ENCODE peak calls at places on chromosomes 16 and 17, in seven cellular contexts. R, S, M, P, J, L and X are unnamed samples.

GRCh38 chr16:21070564-21070963 is 80.1 kb downstream of the DNAH3 start:
- DNase-seq in R (no peak), S (no peak), M (no peak), P (no peak), J (no peak), L (no peak), X (no peak)

GRCh38 chr17:57102122-57102521 is 17.1 kb downstream of the AKAP1 start:
- DNase-seq in R (no peak), S (no peak), M (no peak), P (no peak), J (no peak), L (no peak), X (no peak)

GRCh38 chr17:19020016-19020415 is 15.5 kb upstream of the FAM83G start:
- DNase-seq in R (no peak), S (peak), M (no peak), P (no peak), J (no peak), L (no peak), X (no peak)

GRCh38 chr17:21194688-21195087 is 19.3 kb downstream of the TMEM11 start:
- DNase-seq in R (no peak), S (no peak), M (no peak), P (peak), J (peak), L (peak), X (no peak)

GRCh38 chr16:67055712-67056487 is 27.0 kb downstream of the CBFB start:
- DNase-seq in R (peak), S (no peak), M (no peak), P (no peak), J (peak), L (peak), X (no peak)

GRCh38 chr16:83606486-83607030 is 201.2 kb upstream of the HSBP1 start:
- DNase-seq in R (no peak), S (no peak), M (no peak), P (no peak), J (no peak), L (no peak), X (peak)

GRCh38 chr16:3152022-3152272 is 17.1 kb downstream of the ZNF213 start:
- DNase-seq in R (no peak), S (no peak), M (no peak), P (no peak), J (no peak), L (no peak), X (no peak)

GRCh38 chr17:34571428-34572130 is 7.8 kb upstream of the TMEM132E start:
- DNase-seq in R (no peak), S (no peak), M (no peak), P (no peak), J (no peak), L (no peak), X (no peak)

GRCh38 chr17:75228305-75228704 is 22.8 kb downstream of the NUP85 start:
- DNase-seq in R (no peak), S (no peak), M (no peak), P (no peak), J (peak), L (no peak), X (no peak)

GRCh38 chr16:55942821-55943220 is 67.6 kb upstream of the CES5A start:
- DNase-seq in R (no peak), S (no peak), M (no peak), P (no peak), J (no peak), L (no peak), X (no peak)

GRCh38 chr16:17445421-17445820 is 25.3 kb downstream of the XYLT1 start:
- DNase-seq in R (no peak), S (no peak), M (no peak), P (no peak), J (no peak), L (no peak), X (no peak)

GRCh38 chr17:42409467-42410351 is 13.3 kb downstream of the CAVIN1 start:
- DNase-seq in R (peak), S (peak), M (peak), P (no peak), J (peak), L (peak), X (no peak)

GRCh38 chr17:76887809-76888208 is 19.6 kb downstream of the MGAT5B start:
- DNase-seq in R (no peak), S (no peak), M (no peak), P (no peak), J (no peak), L (no peak), X (no peak)

GRCh38 chr16:6571044-6571443 is 761.6 kb upstream of the RBFOX1 start:
- DNase-seq in R (no peak), S (no peak), M (no peak), P (no peak), J (no peak), L (no peak), X (no peak)

GRCh38 chr17:38564869-38565268 is 40.9 kb downstream of the SRCIN1 start:
- DNase-seq in R (no peak), S (no peak), M (no peak), P (no peak), J (no peak), L (no peak), X (no peak)

GRCh38 chr17:9356488-9356911 is 219.1 kb downstream of the STX8 start:
- DNase-seq in R (no peak), S (no peak), M (no peak), P (peak), J (no peak), L (peak), X (no peak)

GRCh38 chr16:55490301-55490700 is 11.3 kb downstream of the MMP2 start:
- DNase-seq in R (no peak), S (no peak), M (no peak), P (no peak), J (no peak), L (no peak), X (no peak)

GRCh38 chr17:75590314-75590761 is 2.7 kb downstream of the MYO15B start:
- DNase-seq in R (no peak), S (no peak), M (no peak), P (no peak), J (no peak), L (no peak), X (no peak)

GRCh38 chr17:52419256-52419655 is 260.7 kb upstream of the CA10 start:
- DNase-seq in R (no peak), S (no peak), M (no peak), P (no peak), J (no peak), L (no peak), X (no peak)

GRCh38 chr17:6381052-6381451 is 53.9 kb downstream of the AIPL1 start:
- DNase-seq in R (no peak), S (no peak), M (no peak), P (no peak), J (no peak), L (no peak), X (no peak)

GRCh38 chr17:19650826-19651225 is 2.3 kb downstream of the ALDH3A2 start:
- DNase-seq in R (no peak), S (no peak), M (no peak), P (no peak), J (no peak), L (peak), X (no peak)

GRCh38 chr16:85169333-85170065 is 57.2 kb upstream of the CIBAR2 start:
- DNase-seq in R (no peak), S (no peak), M (no peak), P (no peak), J (peak), L (peak), X (no peak)

GRCh38 chr17:17897442-17897841 is 60.7 kb upstream of the SREBF1 start:
- DNase-seq in R (no peak), S (no peak), M (no peak), P (no peak), J (no peak), L (no peak), X (no peak)

GRCh38 chr16:69563605-69564580 is 1.9 kb upstream of the NFAT5 start:
- DNase-seq in R (no peak), S (no peak), M (no peak), P (no peak), J (peak), L (peak), X (no peak)

GRCh38 chr16:84599528-84600202 is 18.2 kb downstream of the COTL1 start:
- DNase-seq in R (no peak), S (no peak), M (no peak), P (peak), J (peak), L (peak), X (peak)

GRCh38 chr17:76585649-76586593 is at the start of gene ST6GALNAC2:
- DNase-seq in R (no peak), S (no peak), M (no peak), P (peak), J (peak), L (peak), X (peak)

GRCh38 chr16:73054732-73055481 is 7.0 kb upstream of the ZFHX3 start:
- DNase-seq in R (no peak), S (no peak), M (no peak), P (no peak), J (peak), L (peak), X (no peak)

GRCh38 chr17:58339775-58340622 is 11.4 kb upstream of the TSPOAP1 start:
- DNase-seq in R (no peak), S (no peak), M (no peak), P (no peak), J (no peak), L (no peak), X (no peak)

GRCh38 chr16:3938843-3939624 is 58.5 kb upstream of the CREBBP start:
- DNase-seq in R (no peak), S (peak), M (no peak), P (peak), J (peak), L (peak), X (peak)

GRCh38 chr16:14232106-14232890 is 161.2 kb downstream of the MRTFB start:
- DNase-seq in R (no peak), S (no peak), M (no peak), P (no peak), J (peak), L (no peak), X (no peak)

GRCh38 chr16:14392960-14393359 is 237.1 kb downstream of the PARN start:
- DNase-seq in R (no peak), S (no peak), M (no peak), P (no peak), J (no peak), L (no peak), X (no peak)

GRCh38 chr17:68302066-68302564 is 10.8 kb downstream of the ARSG start:
- DNase-seq in R (no peak), S (no peak), M (no peak), P (no peak), J (peak), L (no peak), X (no peak)

GRCh38 chr17:624341-624860 is 90.2 kb downstream of the VPS53 start:
- DNase-seq in R (no peak), S (no peak), M (no peak), P (no peak), J (peak), L (no peak), X (no peak)

GRCh38 chr17:48522031-48522593 is 8.7 kb downstream of the HOXB1 start:
- DNase-seq in R (no peak), S (no peak), M (no peak), P (no peak), J (no peak), L (no peak), X (no peak)

GRCh38 chr17:48519427-48519826 is 11.4 kb downstream of the HOXB1 start:
- DNase-seq in R (no peak), S (no peak), M (no peak), P (no peak), J (no peak), L (no peak), X (no peak)

GRCh38 chr17:48520631-48521045 is 10.2 kb downstream of the HOXB1 start:
- DNase-seq in R (no peak), S (no peak), M (no peak), P (no peak), J (no peak), L (no peak), X (no peak)

GRCh38 chr17:48526986-48527741 is 3.6 kb downstream of the HOXB1 start:
- DNase-seq in R (no peak), S (peak), M (no peak), P (no peak), J (no peak), L (no peak), X (no peak)

DNA sequence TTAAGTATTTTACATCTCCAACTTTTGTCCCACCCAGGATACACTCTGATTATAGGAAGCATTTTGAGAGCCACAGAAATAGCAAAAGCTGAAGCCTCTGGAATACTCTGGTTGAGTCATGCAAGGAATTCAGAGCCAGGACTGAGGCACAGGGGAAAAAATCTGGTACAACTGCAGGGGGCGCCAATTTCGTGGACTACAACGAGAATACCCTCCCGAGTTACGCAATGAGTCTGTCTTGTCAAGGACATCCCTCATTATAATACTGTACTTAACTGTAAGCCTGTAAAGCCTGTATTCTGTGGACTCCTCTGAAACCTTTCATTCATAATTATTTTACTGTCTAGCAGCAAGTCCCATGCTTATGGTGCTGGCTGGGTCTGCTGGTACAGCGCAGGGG is 7.8 kb downstream of the HOXB1 start:
- DNase-seq in R (no peak), S (no peak), M (no peak), P (no peak), J (no peak), L (no peak), X (no peak)
- TF ChIP-seq CTCF in R (peak), S (no peak), M (no peak), P (no peak), J (peak), L (no peak), X (no peak)

GRCh38 chr16:74768239-74768638 is 6.4 kb downstream of the FA2H start:
- DNase-seq in R (no peak), S (no peak), M (no peak), P (no peak), J (no peak), L (no peak), X (no peak)

GRCh38 chr16:74769791-74770190 is 4.8 kb downstream of the FA2H start:
- DNase-seq in R (no peak), S (no peak), M (no peak), P (no peak), J (no peak), L (no peak), X (no peak)

GRCh38 chr16:74770826-74771526 is 3.6 kb downstream of the FA2H start:
- DNase-seq in R (no peak), S (no peak), M (no peak), P (no peak), J (no peak), L (no peak), X (no peak)

GRCh38 chr16:74767749-74768148 is 6.9 kb downstream of the FA2H start:
- DNase-seq in R (no peak), S (no peak), M (no peak), P (no peak), J (no peak), L (no peak), X (no peak)

DNA sequence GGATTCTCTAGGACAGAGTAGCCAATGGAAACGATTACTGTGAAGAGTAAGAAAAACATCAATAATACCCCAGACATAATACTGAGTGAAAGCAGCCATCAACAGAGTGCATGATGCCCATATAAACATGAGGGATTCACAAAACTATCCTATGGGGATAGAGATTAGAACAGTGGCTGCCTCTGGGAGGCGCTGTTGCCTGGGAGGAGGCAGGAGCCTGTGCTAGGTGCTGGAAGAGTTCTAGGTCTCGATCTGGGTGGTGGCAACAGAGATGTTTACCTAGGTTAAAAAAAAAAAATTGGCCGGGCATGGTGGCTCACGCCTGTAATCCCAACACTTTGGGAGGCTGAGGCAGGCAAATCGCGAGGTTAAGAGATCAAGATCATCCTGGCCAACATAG is 7.9 kb downstream of the FA2H start:
- DNase-seq in R (no peak), S (no peak), M (no peak), P (no peak), J (no peak), L (no peak), X (no peak)
- TF ChIP-seq CTCF in R (peak), S (no peak), M (no peak), P (no peak), J (no peak), L (no peak), X (no peak)

GRCh38 chr17:45200701-45201100 is 21.0 kb upstream of the FMNL1 start:
- DNase-seq in R (no peak), S (no peak), M (no peak), P (no peak), J (no peak), L (peak), X (no peak)
- TF ChIP-seq CTCF in R (no peak), S (no peak), M (no peak), P (no peak), J (no peak), L (no peak), X (no peak)

GRCh38 chr16:87086575-87086974 is 230.6 kb downstream of the C16orf95 start:
- DNase-seq in R (peak), S (no peak), M (no peak), P (no peak), J (peak), L (no peak), X (no peak)
- TF ChIP-seq CTCF in R (no peak), S (no peak), M (no peak), P (no peak), J (no peak), L (no peak), X (no peak)

GRCh38 chr17:79027925-79028491 is 4.0 kb downstream of the C1QTNF1 start:
- DNase-seq in R (no peak), S (peak), M (no peak), P (no peak), J (peak), L (no peak), X (peak)

GRCh38 chr17:79029327-79030009 is 5.5 kb downstream of the C1QTNF1 start:
- DNase-seq in R (no peak), S (peak), M (no peak), P (no peak), J (no peak), L (no peak), X (no peak)

GRCh38 chr17:79026345-79027273 is 2.6 kb downstream of the C1QTNF1 start:
- DNase-seq in R (peak), S (peak), M (no peak), P (no peak), J (peak), L (peak), X (no peak)

GRCh38 chr17:79027274-79027924 is 3.4 kb downstream of the C1QTNF1 start:
- DNase-seq in R (no peak), S (peak), M (no peak), P (no peak), J (peak), L (no peak), X (no peak)

DNA sequence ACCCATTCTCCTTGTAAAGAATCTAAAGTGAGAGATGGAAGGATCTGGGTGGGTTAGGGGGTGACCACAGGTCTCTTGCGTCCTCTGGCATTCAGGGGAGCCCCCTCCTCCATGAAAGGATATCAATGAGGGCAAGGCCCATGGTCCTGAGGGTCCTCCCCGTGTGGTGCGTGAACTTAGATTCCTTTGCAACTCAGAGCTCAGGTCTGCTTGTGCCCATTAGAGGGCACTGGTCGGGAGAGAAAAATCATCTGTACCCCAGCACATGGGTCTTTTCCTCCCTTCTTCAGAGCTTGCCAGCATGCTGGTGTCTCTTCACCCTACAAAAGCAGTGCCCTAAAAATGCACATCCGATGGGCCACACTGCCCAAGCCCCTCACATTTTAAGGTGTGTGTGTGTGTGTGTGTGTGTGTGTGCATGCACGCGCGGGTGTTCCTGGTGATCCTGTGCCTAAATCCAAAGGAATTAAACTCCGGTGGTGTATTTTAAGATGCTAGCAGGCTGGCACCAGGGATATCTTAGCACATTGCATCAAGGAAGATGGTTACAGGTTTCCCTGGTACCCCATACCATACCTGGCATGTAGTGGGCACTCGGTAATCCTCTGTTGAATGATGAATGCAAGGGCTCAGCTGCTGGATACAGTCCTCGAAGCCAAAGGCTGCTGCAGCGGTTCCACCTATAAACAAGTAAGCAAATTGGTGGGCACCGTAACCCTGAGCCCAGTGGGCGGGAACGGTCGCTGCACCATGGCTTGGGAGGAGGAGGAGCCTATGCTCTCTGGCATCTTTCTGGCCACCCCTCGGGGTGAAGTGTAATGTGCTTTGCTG is 4.7 kb downstream of the C1QTNF1 start:
- DNase-seq in R (no peak), S (peak), M (no peak), P (no peak), J (peak), L (no peak), X (no peak)
- TF ChIP-seq CTCF in R (peak), S (peak), M (peak), P (no peak), J (peak), L (peak), X (peak)

GRCh38 chr16:82439678-82440293 is 187.0 kb upstream of the CDH13 start:
- DNase-seq in R (no peak), S (no peak), M (no peak), P (no peak), J (peak), L (peak), X (peak)
- TF ChIP-seq CTCF in R (peak), S (peak), M (peak), P (no peak), J (peak), L (peak), X (peak)

DNA sequence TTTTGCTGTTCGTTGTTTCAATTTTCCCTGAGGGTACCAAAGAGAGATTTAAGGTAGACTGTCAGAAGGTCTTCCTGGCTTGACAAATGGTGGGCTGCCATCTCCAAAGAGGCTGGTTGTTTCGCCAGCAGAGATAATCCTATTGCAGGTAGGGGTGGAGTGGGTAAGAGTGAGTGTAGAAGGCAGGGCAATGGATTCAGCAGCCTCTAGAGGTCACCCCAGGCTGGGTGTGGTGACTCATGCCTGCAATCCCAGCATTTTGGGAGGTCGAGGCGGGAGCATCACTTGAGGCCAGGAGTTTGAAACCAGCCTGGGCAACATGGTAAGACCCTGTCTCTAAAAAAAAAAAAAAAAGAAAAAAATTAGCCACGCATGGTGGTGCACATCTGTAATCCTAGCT is 34.6 kb downstream of the DCAKD start:
- DNase-seq in R (no peak), S (no peak), M (no peak), P (no peak), J (no peak), L (peak), X (no peak)
- TF ChIP-seq CTCF in R (peak), S (peak), M (no peak), P (no peak), J (peak), L (peak), X (peak)